ENCODE peak calls at places on chromosomes 11 and 22, in nine cellular contexts. U is Caki2; B is iris pigment epithelial cell; D is ACHN; I is EH; T is iPS-NIHi11; S is activated CD4-positive, alpha-beta memory T cell treated with anti-CD3 and anti-CD28 coated beads, Interleukin-2, amount 10 ng/mL, durations not matched to agents 7 days and 5 days; P is hypothalamus; W is NCI-H460. X is an unnamed sample.
A peak's percentile ranks its signal among the peaks of the same experiment; 100 is the strongest.

GRCh38 chr22:47213571-47214230 is 451.3 kb downstream of the TBC1D22A start:
- DNase-seq in U (no peak), B (peak; percentile 6), D (peak; percentile 9), I (no peak), T (peak; percentile 54), S (peak; percentile 52), P (no peak), W (peak; percentile 8), X (peak; percentile 81)

GRCh38 chr22:20268350-20269012 is 363 bp upstream of the RTN4R start:
- DNase-seq in U (peak; percentile 50), B (peak; percentile 38), D (peak; percentile 67), I (peak; percentile 57), T (peak; percentile 87), S (peak; percentile 64), P (peak; percentile 30), W (peak; percentile 30), X (peak; percentile 84)

GRCh38 chr11:121467965-121468364 is 15.2 kb upstream of the SORL1-AS1 start:
- DNase-seq in U (no peak), B (no peak), D (no peak), I (no peak), T (no peak), S (peak; percentile 75), P (no peak), W (no peak), X (peak; percentile 84)

GRCh38 chr22:24247564-24248344 is 2.9 kb upstream of the GGT5 start:
- DNase-seq in U (peak; percentile 51), B (peak; percentile 99), D (peak; percentile 58), I (peak; percentile 97), T (peak; percentile 96), S (peak; percentile 64), P (peak; percentile 81), W (peak; percentile 62), X (peak; percentile 76)

GRCh38 chr11:16309226-16309625 is 47.1 kb downstream of the SOX6 start:
- DNase-seq in U (no peak), B (no peak), D (no peak), I (no peak), T (no peak), S (no peak), P (no peak), W (no peak), X (no peak)

GRCh38 chr11:8222820-8223512 is 40.7 kb downstream of the LMO1 start:
- DNase-seq in U (no peak), B (no peak), D (no peak), I (no peak), T (no peak), S (peak; percentile 21), P (no peak), W (no peak), X (peak; percentile 62)

GRCh38 chr11:73198677-73199076 is 19.4 kb upstream of the P2RY2 start:
- DNase-seq in U (peak; percentile 38), B (peak; percentile 23), D (peak; percentile 14), I (peak; percentile 14), T (no peak), S (no peak), P (no peak), W (peak; percentile 12), X (peak; percentile 30)

GRCh38 chr11:61345954-61346814 is 13.2 kb downstream of the TKFC start:
- DNase-seq in U (no peak), B (no peak), D (no peak), I (no peak), T (no peak), S (no peak), P (no peak), W (no peak), X (no peak)

GRCh38 chr22:23762866-23763578 is at the start of gene C22orf15:
- DNase-seq in U (no peak), B (peak; percentile 40), D (no peak), I (peak; percentile 85), T (peak; percentile 57), S (no peak), P (no peak), W (no peak), X (no peak)

GRCh38 chr22:50507421-50507990 is at the start of gene LMF2:
- DNase-seq in U (peak; percentile 58), B (no peak), D (peak; percentile 69), I (no peak), T (peak; percentile 99), S (peak; percentile 95), P (peak; percentile 100), W (no peak), X (peak; percentile 96)

GRCh38 chr22:46090051-46090591 is 60.2 kb upstream of the PPARA start:
- DNase-seq in U (no peak), B (no peak), D (no peak), I (no peak), T (no peak), S (no peak), P (no peak), W (no peak), X (no peak)

GRCh38 chr11:125591659-125592304 is 870 bp upstream of the STT3A start:
- DNase-seq in U (no peak), B (peak; percentile 47), D (peak; percentile 39), I (no peak), T (peak; percentile 46), S (peak; percentile 45), P (peak; percentile 63), W (no peak), X (peak; percentile 72)

GRCh38 chr11:27497284-27497866 is 9.2 kb downstream of the LIN7C start:
- DNase-seq in U (peak; percentile 26), B (peak; percentile 33), D (peak; percentile 39), I (peak; percentile 38), T (no peak), S (no peak), P (no peak), W (no peak), X (no peak)

GRCh38 chr11:111097191-111097590 is 148.3 kb upstream of the POU2AF2 start:
- DNase-seq in U (no peak), B (peak; percentile 48), D (no peak), I (peak; percentile 74), T (peak; percentile 32), S (no peak), P (no peak), W (no peak), X (no peak)

GRCh38 chr11:19539861-19540260 is 172.8 kb upstream of the NAV2 start:
- DNase-seq in U (no peak), B (no peak), D (no peak), I (no peak), T (no peak), S (no peak), P (no peak), W (no peak), X (no peak)

GRCh38 chr11:36326524-36327419 is 30.7 kb downstream of the PRR5L start:
- DNase-seq in U (no peak), B (no peak), D (no peak), I (no peak), T (peak; percentile 41), S (no peak), P (no peak), W (no peak), X (no peak)

GRCh38 chr11:134949121-134949591 is 537.1 kb upstream of the B3GAT1 start:
- DNase-seq in U (peak; percentile 60), B (peak; percentile 36), D (peak; percentile 13), I (peak; percentile 91), T (no peak), S (no peak), P (no peak), W (no peak), X (no peak)

GRCh38 chr22:10778296-10778814 is 4749.6 kb upstream of the OR11H1 start:
- DNase-seq in U (no peak), B (no peak), D (no peak), I (no peak), T (no peak), S (no peak), P (no peak), W (no peak), X (no peak)

GRCh38 chr11:65573391-65574146 is 1.2 kb downstream of the FAM89B start:
- DNase-seq in U (no peak), B (no peak), D (no peak), I (no peak), T (no peak), S (peak; percentile 51), P (no peak), W (no peak), X (no peak)

GRCh38 chr11:76620471-76620870 is 50.1 kb downstream of the LRRC32 start:
- DNase-seq in U (no peak), B (peak; percentile 68), D (no peak), I (peak; percentile 94), T (no peak), S (no peak), P (no peak), W (no peak), X (no peak)

GRCh38 chr11:113553235-113553634 is 78.0 kb upstream of the DRD2 start:
- DNase-seq in U (peak; percentile 19), B (peak; percentile 87), D (peak; percentile 92), I (peak; percentile 97), T (peak; percentile 45), S (no peak), P (no peak), W (no peak), X (no peak)

GRCh38 chr11:76327756-76328388 is 53.1 kb downstream of the THAP12 start:
- DNase-seq in U (no peak), B (no peak), D (no peak), I (no peak), T (no peak), S (no peak), P (no peak), W (no peak), X (no peak)

GRCh38 chr11:95705485-95706124 is 84.0 kb downstream of the FAM76B start:
- DNase-seq in U (peak; percentile 56), B (peak; percentile 83), D (peak; percentile 72), I (peak; percentile 76), T (peak; percentile 90), S (peak; percentile 85), P (peak; percentile 79), W (peak; percentile 84), X (peak; percentile 88)

GRCh38 chr11:93478841-93479240 is 64.3 kb downstream of the SMCO4 start:
- DNase-seq in U (no peak), B (no peak), D (no peak), I (no peak), T (no peak), S (no peak), P (no peak), W (no peak), X (no peak)

GRCh38 chr11:134560566-134561347 is 148.7 kb upstream of the B3GAT1 start:
- DNase-seq in U (no peak), B (no peak), D (no peak), I (no peak), T (peak; percentile 55), S (peak; percentile 9), P (no peak), W (no peak), X (peak; percentile 33)

GRCh38 chr11:12285106-12285505 is 92.3 kb upstream of the PARVA start:
- DNase-seq in U (no peak), B (peak; percentile 95), D (no peak), I (peak; percentile 98), T (no peak), S (peak; percentile 10), P (no peak), W (no peak), X (no peak)

GRCh38 chr11:119691701-119692546 is 37.1 kb downstream of the NECTIN1 start:
- DNase-seq in U (no peak), B (no peak), D (no peak), I (no peak), T (no peak), S (no peak), P (no peak), W (no peak), X (no peak)

GRCh38 chr22:39664485-39665200 is 94.1 kb downstream of the CACNA1I start:
- DNase-seq in U (no peak), B (no peak), D (no peak), I (no peak), T (peak; percentile 99), S (no peak), P (no peak), W (no peak), X (peak; percentile 65)

GRCh38 chr11:269146-269890 is 8.9 kb upstream of the NLRP6 start:
- DNase-seq in U (no peak), B (peak; percentile 27), D (no peak), I (no peak), T (no peak), S (peak; percentile 67), P (no peak), W (no peak), X (peak; percentile 67)

GRCh38 chr11:44746894-44747293 is 20.1 kb downstream of the TSPAN18 start:
- DNase-seq in U (no peak), B (no peak), D (no peak), I (no peak), T (no peak), S (no peak), P (peak; percentile 30), W (no peak), X (no peak)

GRCh38 chr11:15821471-15821870 is 534.9 kb downstream of the SOX6 start:
- DNase-seq in U (no peak), B (peak; percentile 1), D (no peak), I (no peak), T (no peak), S (no peak), P (no peak), W (no peak), X (no peak)

X was measured in activated CD8-positive, alpha-beta memory T cell treated with anti-CD3 and anti-CD28 coated beads, Interleukin-2, amount 50 U/mL, for 48 hours.